ENCODE peak calls at places on chromosomes 2 and 18, in nine cellular contexts. N, X, U, K, V, Q, T, G and O are unnamed samples.

GRCh38 chr2:96145028-96145939 is at the start of gene DUSP2:
- DNase-seq in N (peak), X (no peak), U (peak), K (peak), V (peak), Q (peak), T (peak), G (peak), O (no peak)

GRCh38 chr18:36284671-36285295 is 12.7 kb upstream of the FHOD3 start:
- DNase-seq in N (peak), X (no peak), U (no peak), K (peak), V (peak), Q (no peak), T (peak), G (no peak), O (peak)

GRCh38 chr2:136327162-136327852 is 209.4 kb upstream of the CXCR4 start:
- DNase-seq in N (peak), X (peak), U (no peak), K (no peak), V (peak), Q (no peak), T (peak), G (no peak), O (no peak)

GRCh38 chr2:239770240-239770639 is 254.9 kb downstream of the NDUFA10 start:
- DNase-seq in N (no peak), X (no peak), U (no peak), K (no peak), V (no peak), Q (no peak), T (no peak), G (no peak), O (no peak)

GRCh38 chr2:231642631-231643493 is 50.2 kb downstream of the TEX44 start:
- DNase-seq in N (peak), X (no peak), U (peak), K (no peak), V (peak), Q (peak), T (peak), G (peak), O (peak)

GRCh38 chr2:10844083-10844482 is 31.5 kb upstream of the PDIA6 start:
- DNase-seq in N (peak), X (peak), U (peak), K (no peak), V (no peak), Q (peak), T (peak), G (peak), O (no peak)

GRCh38 chr2:1546023-1546591 is 132.8 kb downstream of the TPO start:
- DNase-seq in N (peak), X (peak), U (no peak), K (peak), V (no peak), Q (no peak), T (peak), G (no peak), O (peak)

GRCh38 chr2:69667805-69668382 is 24.4 kb upstream of the AAK1 start:
- DNase-seq in N (peak), X (no peak), U (no peak), K (no peak), V (no peak), Q (no peak), T (peak), G (no peak), O (no peak)

GRCh38 chr2:130776550-130776949 is 21.2 kb downstream of the AMER3 start:
- DNase-seq in N (no peak), X (no peak), U (no peak), K (no peak), V (no peak), Q (no peak), T (no peak), G (no peak), O (no peak)

GRCh38 chr2:9234680-9235387 is 28.2 kb downstream of the ASAP2 start:
- DNase-seq in N (peak), X (no peak), U (no peak), K (no peak), V (no peak), Q (no peak), T (peak), G (no peak), O (peak)
- H3K4me3 ChIP-seq in N (no peak), X (no peak), U (no peak), K (no peak), V (no peak), Q (peak), T (peak), G (no peak), O (no peak)

GRCh38 chr2:27685577-27685976 is 21.9 kb downstream of the SLC4A1AP start:
- DNase-seq in N (no peak), X (no peak), U (no peak), K (no peak), V (no peak), Q (no peak), T (no peak), G (no peak), O (no peak)
- H3K4me3 ChIP-seq in N (no peak), X (no peak), U (no peak), K (no peak), V (no peak), Q (no peak), T (no peak), G (no peak), O (no peak)

DNA sequence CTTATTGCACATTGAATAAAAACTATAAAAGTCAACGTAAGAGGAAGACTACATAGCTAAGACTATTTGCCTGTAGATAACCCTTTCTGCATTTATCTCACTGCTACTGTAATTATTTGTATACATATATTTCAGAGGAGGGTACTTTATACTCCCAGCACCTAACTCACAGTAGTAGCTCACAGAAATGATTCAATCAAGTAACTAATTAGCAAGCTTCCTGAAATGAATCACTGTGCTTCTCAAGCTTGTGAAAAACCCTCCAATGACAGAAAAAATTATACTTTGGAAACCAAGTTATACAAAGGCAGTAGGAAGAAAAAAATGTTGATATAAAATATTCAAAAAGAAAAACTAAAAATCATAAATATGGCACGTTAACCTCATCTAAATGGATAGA is 124.9 kb downstream of the NBAS start:
- DNase-seq in N (no peak), X (no peak), U (no peak), K (no peak), V (no peak), Q (no peak), T (no peak), G (no peak), O (no peak)
- H3K4me3 ChIP-seq in N (no peak), X (no peak), U (no peak), K (no peak), V (no peak), Q (no peak), T (no peak), G (no peak), O (no peak)

DNA sequence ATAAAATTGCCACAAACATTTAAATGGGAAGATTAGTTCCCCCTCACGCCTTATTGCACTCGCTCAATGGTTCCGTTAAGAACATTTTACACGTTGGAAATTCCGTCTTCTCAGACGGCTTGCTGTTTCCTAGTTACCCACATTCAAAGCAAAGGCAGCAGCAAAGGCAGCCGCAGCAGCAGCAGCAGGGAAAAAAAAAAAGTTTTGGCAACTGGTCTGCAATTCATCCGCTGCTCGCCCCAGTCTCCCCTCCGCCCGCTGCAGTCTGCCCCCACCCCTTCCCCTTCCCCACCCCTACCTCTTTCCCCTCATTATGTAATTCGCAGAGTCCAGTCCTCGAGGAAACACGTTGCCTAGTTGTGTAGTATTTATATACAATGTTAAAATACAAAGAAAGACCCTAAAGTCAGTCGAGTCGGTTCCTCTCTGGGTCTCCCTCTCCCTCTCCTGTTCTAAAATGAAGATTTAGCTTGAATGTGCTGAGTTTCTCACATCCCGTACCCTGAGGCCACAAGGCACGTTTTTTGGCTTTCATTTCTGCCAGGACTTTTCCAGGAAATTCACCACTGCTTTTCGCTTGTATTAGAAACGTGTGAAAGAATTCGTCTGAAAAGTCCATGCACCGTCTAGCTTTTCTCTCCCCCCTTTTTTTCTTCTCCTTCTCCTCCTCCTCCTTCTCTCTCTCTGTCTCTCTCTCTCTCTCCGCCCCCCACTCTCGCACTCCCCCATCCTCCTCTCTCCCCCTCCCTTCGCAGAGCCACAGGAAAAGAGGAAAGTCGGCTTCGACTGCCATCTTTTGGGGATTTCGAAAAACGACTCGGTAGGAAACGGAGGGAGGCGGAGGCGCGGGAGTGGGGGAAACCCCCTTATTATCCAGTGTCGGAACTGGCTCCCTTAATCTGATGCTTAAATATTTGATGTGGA is 140.0 kb downstream of the MEIS1 start:
- DNase-seq in N (peak), X (no peak), U (peak), K (peak), V (no peak), Q (peak), T (peak), G (peak), O (peak)
- H3K4me3 ChIP-seq in N (peak), X (peak), U (peak), K (peak), V (no peak), Q (peak), T (peak), G (peak), O (peak)